ENCODE peak calls at places on chromosomes 1 and 21, in seven cellular contexts. V, N, C, X, R, T and U are unnamed samples.

GRCh38 chr1:183480971-183481431 is 8.7 kb downstream of the SMG7 start:
- DNase-seq in V (no peak), N (peak; percentile 9), C (no peak), X (no peak), R (no peak), T (no peak), U (no peak)

GRCh38 chr1:147669475-147670318 is 627 bp downstream of the ACP6 start:
- DNase-seq in V (peak; percentile 60), N (no peak), C (no peak), X (peak; percentile 40), R (no peak), T (peak; percentile 65), U (peak; percentile 23)

GRCh38 chr21:45041351-45041805 is 33.0 kb upstream of the ADARB1 start:
- DNase-seq in V (no peak), N (no peak), C (no peak), X (no peak), R (no peak), T (peak; percentile 50), U (no peak)

GRCh38 chr21:15682977-15683376 is 46.8 kb upstream of the USP25 start:
- DNase-seq in V (no peak), N (peak; percentile 49), C (no peak), X (no peak), R (no peak), T (no peak), U (no peak)

GRCh38 chr1:6965914-6966241 is 180.6 kb downstream of the CAMTA1 start:
- DNase-seq in V (no peak), N (no peak), C (no peak), X (no peak), R (no peak), T (no peak), U (no peak)

GRCh38 chr1:115980998-115981993 is 5.0 kb downstream of the SLC22A15 start:
- DNase-seq in V (no peak), N (peak; percentile 36), C (no peak), X (no peak), R (peak; percentile 42), T (peak; percentile 62), U (no peak)

GRCh38 chr1:189149547-189150375 is 1327.9 kb downstream of the BRINP3 start:
- DNase-seq in V (no peak), N (no peak), C (no peak), X (peak; percentile 15), R (no peak), T (peak; percentile 7), U (no peak)

GRCh38 chr1:151846062-151846568 is 6.5 kb upstream of the C2CD4D start:
- DNase-seq in V (no peak), N (peak; percentile 82), C (no peak), X (no peak), R (peak; percentile 24), T (peak; percentile 51), U (no peak)

GRCh38 chr1:216523449-216524190 is 100.4 kb upstream of the USH2A start:
- DNase-seq in V (no peak), N (peak; percentile 25), C (no peak), X (no peak), R (no peak), T (no peak), U (no peak)

GRCh38 chr1:17831619-17832018 is 76.5 kb downstream of the ACTL8 start:
- DNase-seq in V (no peak), N (peak; percentile 19), C (no peak), X (no peak), R (no peak), T (peak; percentile 72), U (no peak)

GRCh38 chr21:17784604-17785402 is 34.4 kb downstream of the C21orf91 start:
- DNase-seq in V (no peak), N (no peak), C (no peak), X (no peak), R (no peak), T (no peak), U (no peak)

GRCh38 chr1:156920233-156921052 is at the start of gene LRRC71:
- DNase-seq in V (no peak), N (peak; percentile 82), C (no peak), X (peak; percentile 66), R (peak; percentile 49), T (peak; percentile 94), U (peak; percentile 45)

GRCh38 chr1:206521002-206521585 is 13.8 kb downstream of the RASSF5 start:
- DNase-seq in V (no peak), N (no peak), C (no peak), X (peak; percentile 57), R (no peak), T (peak; percentile 49), U (no peak)

GRCh38 chr1:26915204-26915842 is 1.5 kb upstream of the NR0B2 start:
- DNase-seq in V (no peak), N (no peak), C (no peak), X (peak; percentile 86), R (no peak), T (no peak), U (no peak)

DNA sequence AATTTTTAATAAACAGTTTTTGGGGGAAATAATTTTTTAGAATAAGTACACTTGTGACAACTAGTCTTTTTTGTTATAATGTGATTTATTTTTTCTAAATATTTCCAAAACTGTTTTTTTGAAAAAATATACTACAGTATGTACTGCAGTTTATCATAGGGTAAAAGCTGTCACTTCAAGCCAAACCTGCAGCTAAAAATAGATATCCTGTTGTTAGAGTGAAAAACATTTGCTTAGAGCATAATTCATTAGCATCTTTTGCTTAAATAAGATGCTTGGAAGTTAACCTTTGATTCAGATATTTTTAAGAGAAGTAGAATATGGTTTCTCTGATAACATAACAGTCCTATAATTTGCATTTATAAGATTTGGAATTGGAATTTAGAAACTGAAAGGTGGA is 21.5 kb downstream of the PRKACB start:
- DNase-seq in V (no peak), N (no peak), C (no peak), X (no peak), R (no peak), T (no peak), U (no peak)
- H3K4me3 ChIP-seq in V (no peak overlapping the region), N (no peak overlapping the region), C (no peak overlapping the region), X (no peak overlapping the region), R (no peak overlapping the region), T (no peak overlapping the region), U (no peak overlapping the region)

DNA sequence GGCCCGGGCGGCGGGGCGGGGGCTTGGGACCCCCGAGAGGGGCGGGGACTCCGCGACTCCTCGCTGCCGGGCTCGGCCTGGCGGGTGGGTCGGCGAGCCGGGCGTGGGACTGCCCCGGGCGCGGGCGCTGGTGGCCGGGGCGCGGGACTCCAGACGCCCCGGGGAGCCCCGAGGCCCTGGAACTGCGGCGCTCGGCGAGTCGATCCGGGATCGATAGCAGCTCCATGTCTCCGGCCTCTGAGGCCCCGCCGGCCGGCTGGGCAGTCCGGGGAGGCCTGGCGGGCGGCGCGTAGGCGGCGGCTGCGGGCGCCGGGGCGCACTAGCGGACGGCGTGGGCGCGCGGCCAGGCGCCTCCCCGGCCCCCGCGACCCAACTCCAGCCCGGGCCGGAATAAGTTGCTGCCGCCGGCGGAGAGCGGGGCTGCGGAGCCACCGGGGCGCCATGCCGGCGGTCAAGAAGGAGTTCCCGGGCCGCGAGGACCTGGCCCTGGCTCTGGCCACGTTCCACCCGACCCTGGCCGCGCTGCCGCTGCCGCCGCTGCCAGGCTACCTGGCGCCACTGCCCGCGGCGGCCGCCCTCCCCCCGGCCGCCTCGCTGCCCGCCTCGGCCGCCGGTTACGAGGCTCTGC is 382 bp downstream of the SAMD11 start:
- DNase-seq in V (no peak), N (peak; percentile 50), C (no peak), X (no peak), R (no peak), T (no peak), U (no peak)
- H3K27ac ChIP-seq in V (no peak overlapping the region), N (no peak overlapping the region), C (no peak overlapping the region), X (no peak overlapping the region), R (peak overlapping the region; percentile 74), T (no peak overlapping the region), U (no peak overlapping the region)

GRCh38 chr1:19166066-19166465 is 44.0 kb downstream of the UBR4 start:
- DNase-seq in V (no peak), N (no peak), C (no peak), X (no peak), R (no peak), T (no peak), U (no peak)

GRCh38 chr1:19163261-19163660 is 46.8 kb downstream of the UBR4 start:
- DNase-seq in V (no peak), N (no peak), C (no peak), X (no peak), R (no peak), T (no peak), U (no peak)

GRCh38 chr1:19164274-19165015 is 45.6 kb downstream of the UBR4 start:
- DNase-seq in V (no peak), N (no peak), C (no peak), X (no peak), R (no peak), T (peak; percentile 20), U (no peak)

GRCh38 chr1:19167140-19167539 is 42.9 kb downstream of the UBR4 start:
- DNase-seq in V (no peak), N (no peak), C (no peak), X (no peak), R (no peak), T (no peak), U (no peak)

DNA sequence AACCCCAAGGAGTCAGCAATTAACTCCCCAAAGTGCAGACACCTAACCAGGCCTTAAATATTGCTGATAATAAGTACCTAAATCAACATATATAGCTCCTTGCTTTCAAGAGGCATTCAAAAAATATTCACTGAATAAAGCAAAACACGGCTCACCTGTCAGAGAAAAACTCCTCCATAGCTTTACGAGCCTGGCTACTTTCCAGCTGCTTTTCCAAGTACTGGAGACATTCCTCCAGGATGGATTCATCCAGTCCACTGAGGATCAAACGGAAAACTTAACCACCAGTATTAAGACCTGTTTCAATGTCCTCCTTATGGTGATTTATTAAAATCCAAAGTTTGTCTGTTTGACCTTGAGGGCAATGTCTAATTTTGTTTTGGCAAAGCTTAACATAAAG is 44.6 kb downstream of the UBR4 start:
- DNase-seq in V (no peak), N (no peak), C (no peak), X (no peak), R (no peak), T (no peak), U (no peak)
- H3K36me3 ChIP-seq in V (peaks cover 92% of the 10 kb centered on the region), N (peaks cover 100% of the 10 kb centered on the region), C (peaks cover 68% of the 10 kb centered on the region), X (peaks cover 62% of the 10 kb centered on the region), R (peaks cover 97% of the 10 kb centered on the region), T (peaks cover 4% of the 10 kb centered on the region), U (peaks cover 61% of the 10 kb centered on the region)

DNA sequence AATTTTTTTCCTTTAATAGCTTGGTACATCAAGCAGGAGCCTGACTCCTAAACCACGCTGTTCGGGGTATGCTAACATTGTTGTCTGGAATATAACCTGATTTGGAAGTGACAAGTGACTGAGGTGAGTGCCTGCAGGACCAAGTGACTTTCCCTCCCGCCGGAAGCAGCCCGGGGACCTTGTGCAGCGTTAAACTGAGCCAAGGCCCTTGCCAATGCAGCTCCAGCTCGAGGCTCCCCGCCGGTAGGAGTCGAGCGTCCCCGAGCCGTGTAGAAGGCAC is 716 bp upstream of the MTARC1 start:
- DNase-seq in V (no peak), N (no peak), C (no peak), X (peak; percentile 31), R (no peak), T (no peak), U (no peak)
- H3K4me3 ChIP-seq in V (no peak overlapping the region), N (no peak overlapping the region), C (peak overlapping the region; percentile 62), X (peak overlapping the region; percentile 73), R (no peak overlapping the region), T (no peak overlapping the region), U (no peak overlapping the region)